ENCODE peak calls at places on chromosome 4, in six cellular contexts. W, X, A, Y, V and N are unnamed samples.

GRCh38 chr4:154292589-154292988 is 199.0 kb downstream of the DCHS2 start:
- DNase-seq in W (no peak), X (no peak), A (no peak), Y (no peak), V (no peak), N (no peak)

GRCh38 chr4:78432896-78433295 is 118.7 kb upstream of the ANXA3 start:
- DNase-seq in W (no peak), X (no peak), A (no peak), Y (no peak), V (no peak), N (peak)

GRCh38 chr4:52946811-52947210 is 84.7 kb downstream of the RASL11B start:
- DNase-seq in W (no peak), X (no peak), A (no peak), Y (no peak), V (no peak), N (no peak)

GRCh38 chr4:6065166-6065565 is 46.9 kb upstream of the C4orf50 start:
- DNase-seq in W (no peak), X (no peak), A (no peak), Y (no peak), V (no peak), N (no peak)

GRCh38 chr4:47717173-47717572 is 120.7 kb downstream of the CORIN start:
- DNase-seq in W (no peak), X (no peak), A (no peak), Y (no peak), V (no peak), N (no peak)

GRCh38 chr4:55136634-55137033 is 11.2 kb upstream of the KDR start:
- DNase-seq in W (no peak), X (no peak), A (no peak), Y (no peak), V (no peak), N (no peak)

GRCh38 chr4:102730968-102731533 is 29.7 kb downstream of the MANBA start:
- DNase-seq in W (no peak), X (no peak), A (no peak), Y (no peak), V (no peak), N (no peak)

GRCh38 chr4:101258782-101259353 is 88.5 kb downstream of the PPP3CA start:
- DNase-seq in W (no peak), X (no peak), A (no peak), Y (no peak), V (no peak), N (peak)

GRCh38 chr4:8229341-8229975 is 30.4 kb downstream of the SH3TC1 start:
- DNase-seq in W (peak), X (no peak), A (no peak), Y (no peak), V (no peak), N (no peak)

GRCh38 chr4:121168446-121168845 is 4.3 kb upstream of the TNIP3 start:
- DNase-seq in W (no peak), X (no peak), A (no peak), Y (no peak), V (no peak), N (no peak)

GRCh38 chr4:121168865-121169281 is 4.8 kb upstream of the TNIP3 start:
- DNase-seq in W (no peak), X (no peak), A (no peak), Y (no peak), V (no peak), N (no peak)

GRCh38 chr4:121164291-121164690 is at the start of gene TNIP3:
- DNase-seq in W (no peak), X (no peak), A (no peak), Y (no peak), V (no peak), N (peak)

DNA sequence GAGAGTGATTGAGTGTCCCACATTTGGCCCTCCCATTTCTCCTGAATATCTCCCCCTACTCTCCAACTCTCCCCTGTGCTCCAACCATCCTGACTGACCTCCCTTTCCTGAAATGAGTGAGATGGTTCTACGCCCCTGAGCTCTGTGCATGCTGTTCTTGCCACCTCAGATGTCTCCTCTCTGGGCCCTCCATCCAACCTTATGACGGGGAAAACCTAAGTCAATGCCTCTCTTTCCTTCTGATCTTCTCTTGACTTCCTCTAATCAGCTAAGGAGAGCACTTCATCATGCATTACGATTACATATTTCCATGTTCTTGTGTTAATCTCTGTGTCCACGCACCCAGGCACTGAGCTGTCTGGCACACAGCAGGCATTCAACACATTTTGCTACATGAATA is 1.1 kb upstream of the TNIP3 start:
- DNase-seq in W (no peak), X (no peak), A (no peak), Y (no peak), V (no peak), N (no peak)
- H3K4me3 ChIP-seq in W (no peak), X (no peak), A (no peak), Y (no peak), V (no peak), N (no peak)

GRCh38 chr4:153064571-153064970 is 128.4 kb downstream of the FHDC1 start:
- DNase-seq in W (no peak), X (no peak), A (no peak), Y (no peak), V (no peak), N (no peak)

GRCh38 chr4:153060191-153060590 is 124.1 kb downstream of the FHDC1 start:
- DNase-seq in W (no peak), X (no peak), A (no peak), Y (no peak), V (no peak), N (no peak)

GRCh38 chr4:153063490-153063889 is 127.4 kb downstream of the FHDC1 start:
- DNase-seq in W (no peak), X (no peak), A (no peak), Y (no peak), V (no peak), N (no peak)

GRCh38 chr4:153062652-153063168 is 126.6 kb downstream of the FHDC1 start:
- DNase-seq in W (no peak), X (no peak), A (no peak), Y (no peak), V (no peak), N (no peak)

DNA sequence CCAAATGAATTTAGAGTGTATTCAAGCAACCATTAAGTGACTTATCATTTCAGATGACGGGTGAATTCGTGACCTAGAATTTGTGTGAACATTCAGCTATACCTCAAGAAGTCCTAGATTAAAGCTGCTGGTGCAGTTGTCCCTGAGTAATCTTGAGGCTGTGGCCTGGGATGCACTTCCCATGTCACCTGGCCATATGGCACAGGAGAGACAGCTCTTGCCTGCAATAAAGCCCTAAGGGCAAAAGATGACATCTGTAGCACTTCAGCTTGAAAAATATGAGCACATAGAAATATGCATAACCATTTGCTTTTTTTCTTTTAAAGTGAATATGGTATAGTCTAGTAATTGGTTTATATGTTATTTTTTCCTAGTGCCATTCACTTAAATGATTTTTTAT is 125.8 kb downstream of the FHDC1 start:
- DNase-seq in W (no peak), X (no peak), A (no peak), Y (no peak), V (no peak), N (no peak)
- H3K4me3 ChIP-seq in W (no peak), X (no peak), A (no peak), Y (no peak), V (no peak), N (no peak)

DNA sequence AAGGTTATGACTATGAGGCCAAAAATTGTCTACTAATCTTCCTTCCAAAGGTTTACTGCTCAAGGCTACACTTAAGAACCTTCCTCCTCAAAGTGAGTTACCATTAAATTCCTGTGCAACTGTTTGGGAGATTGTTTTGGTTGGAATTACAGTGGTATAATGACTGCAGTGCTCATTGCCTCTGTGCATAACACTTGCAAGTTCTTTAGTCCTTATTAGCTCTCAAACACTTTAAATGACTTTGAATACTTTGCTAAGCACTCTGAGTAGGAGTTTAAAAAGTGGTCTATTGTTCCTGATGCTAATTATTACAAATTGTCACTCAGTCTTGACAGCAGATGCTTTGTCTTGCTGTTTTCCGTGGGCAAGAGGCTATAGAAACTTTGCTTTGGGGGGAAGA is 422.8 kb upstream of the PABPC4L start:
- DNase-seq in W (no peak), X (no peak), A (no peak), Y (no peak), V (no peak), N (no peak)
- H3K4me3 ChIP-seq in W (no peak), X (no peak), A (no peak), Y (no peak), V (no peak), N (no peak)

DNA sequence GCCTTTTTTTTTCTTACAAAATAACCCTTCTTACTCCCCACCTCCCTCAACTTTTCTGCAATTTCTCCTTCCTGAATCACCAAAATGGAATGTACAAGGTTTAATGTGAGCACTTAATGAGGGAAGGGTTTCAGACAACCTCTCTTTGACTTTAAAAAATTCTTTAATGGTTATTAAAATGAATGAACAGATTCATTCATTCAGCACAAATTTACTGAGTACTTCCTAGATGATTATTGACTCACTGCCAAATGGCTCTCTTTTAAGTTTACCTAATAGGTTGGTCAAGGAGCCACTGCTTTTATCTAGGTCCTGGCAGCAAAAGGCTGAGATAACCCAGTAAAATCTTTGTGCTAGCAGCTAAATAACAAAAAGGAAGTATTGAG is 904 bp upstream of the AADAT start:
- DNase-seq in W (no peak), X (no peak), A (no peak), Y (no peak), V (no peak), N (no peak)
- H3K4me3 ChIP-seq in W (peak), X (peak), A (no peak), Y (no peak), V (peak), N (peak)

GRCh38 chr4:7132730-7133582 is 59.4 kb upstream of the SORCS2 start:
- DNase-seq in W (peak), X (no peak), A (no peak), Y (no peak), V (no peak), N (peak)

GRCh38 chr4:7137346-7138200 is 54.8 kb upstream of the SORCS2 start:
- DNase-seq in W (peak), X (no peak), A (no peak), Y (no peak), V (no peak), N (no peak)

GRCh38 chr4:7134737-7135388 is 57.5 kb upstream of the SORCS2 start:
- DNase-seq in W (peak), X (peak), A (no peak), Y (no peak), V (peak), N (peak)

GRCh38 chr4:7132249-7132648 is 60.1 kb upstream of the SORCS2 start:
- DNase-seq in W (peak), X (no peak), A (no peak), Y (no peak), V (no peak), N (no peak)

GRCh38 chr4:7135389-7135746 is 57.0 kb upstream of the SORCS2 start:
- DNase-seq in W (no peak), X (no peak), A (no peak), Y (no peak), V (peak), N (peak)
- H3K4me3 ChIP-seq in W (no peak), X (no peak), A (no peak), Y (no peak), V (no peak), N (no peak)

GRCh38 chr4:94558392-94558920 is 106.7 kb downstream of the PDLIM5 start:
- DNase-seq in W (no peak), X (no peak), A (no peak), Y (no peak), V (no peak), N (no peak)

GRCh38 chr4:94559351-94559806 is 107.6 kb downstream of the PDLIM5 start:
- DNase-seq in W (no peak), X (no peak), A (no peak), Y (no peak), V (no peak), N (peak)

GRCh38 chr4:94564252-94564651 is 112.5 kb downstream of the PDLIM5 start:
- DNase-seq in W (no peak), X (no peak), A (no peak), Y (no peak), V (no peak), N (no peak)

GRCh38 chr4:94562285-94562684 is 110.5 kb downstream of the PDLIM5 start:
- DNase-seq in W (no peak), X (no peak), A (no peak), Y (no peak), V (no peak), N (no peak)

DNA sequence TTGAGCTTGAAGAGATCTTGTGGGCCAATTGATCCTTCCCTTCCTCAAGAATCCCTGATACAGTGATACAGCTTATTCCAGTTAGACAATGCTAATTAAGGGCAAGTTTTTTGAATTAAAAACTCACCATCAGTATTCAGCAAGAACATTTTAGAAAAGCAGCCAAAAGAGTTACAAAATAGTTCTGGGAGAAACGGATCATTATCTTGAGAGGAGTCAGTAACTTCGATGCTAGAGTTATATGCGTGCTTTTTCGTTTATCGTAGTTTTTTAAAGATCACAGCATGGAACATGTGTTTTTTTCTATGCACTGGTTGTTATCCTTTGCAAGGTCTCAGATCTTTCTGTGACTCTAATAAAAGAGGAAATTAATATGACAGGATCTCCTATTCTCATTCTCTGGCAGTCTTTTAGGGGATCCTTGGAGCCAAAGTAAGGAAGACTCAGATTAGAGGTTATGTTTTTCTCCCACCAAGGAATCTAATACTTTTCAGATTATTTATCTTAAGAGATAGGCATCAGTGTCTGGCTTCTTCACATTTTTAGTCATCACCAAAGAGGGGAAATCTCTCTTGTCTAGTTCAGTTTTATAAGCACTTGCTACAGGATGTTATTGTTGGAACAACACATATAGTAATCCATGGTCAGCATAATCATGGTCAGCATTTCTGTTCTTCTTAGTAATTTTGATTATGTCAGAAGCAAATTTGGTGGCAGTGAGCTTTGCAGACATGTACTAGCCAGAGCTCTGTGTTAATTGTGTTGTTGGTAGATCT is 109.7 kb downstream of the PDLIM5 start:
- DNase-seq in W (no peak), X (no peak), A (no peak), Y (no peak), V (no peak), N (peak)
- H3K4me3 ChIP-seq in W (no peak), X (no peak), A (no peak), Y (no peak), V (no peak), N (no peak)